ENCODE peak calls at places on chromosomes 13 and 19, in seven cellular contexts. N is activated gamma-delta T cell treated with anti-CD3 and anti-CD28 coated beads, Interleukin-2, amount 50 U/mL, for 16 hours; O is H54; M is NCI-H2081; L is HCT116; S is cardiac fibroblast; P is stimulated activated CD4-positive, alpha-beta T cell treated with anti-CD3 and anti-CD28 coated beads, Interleukin-12 subunit alpha, Interleukin-12 subunit beta, amount 100 ng/mL, for 24 hours. W is an unnamed sample.

GRCh38 chr19:38013913-38014575 is 107.0 kb downstream of the SIPA1L3 start:
- DNase-seq in M (no peak), L (no peak), S (no peak), O (no peak), P (no peak), N (no peak), W (no peak)

GRCh38 chr19:6092329-6093286 is 17.7 kb downstream of the RFX2 start:
- DNase-seq in L (peak), M (no peak), S (peak), N (no peak), O (peak), P (no peak), W (no peak)

GRCh38 chr13:63307239-63307638 is 1891.6 kb upstream of the PCDH20 start:
- DNase-seq in S (no peak), O (no peak), M (no peak), L (no peak), P (no peak), N (no peak), W (no peak)

GRCh38 chr13:64755961-64756360 is 2474.2 kb downstream of the PCDH9 start:
- DNase-seq in L (no peak), P (no peak), M (no peak), O (no peak), S (no peak), N (no peak), W (no peak)

GRCh38 chr13:114055766-114056165 is 76.7 kb downstream of the RASA3 start:
- DNase-seq in N (no peak), L (no peak), M (no peak), P (no peak), S (no peak), O (no peak), W (no peak)

GRCh38 chr13:25943666-25944065 is 108.2 kb downstream of the SHISA2 start:
- DNase-seq in P (no peak), M (no peak), S (peak), N (no peak), L (no peak), O (no peak), W (no peak)

GRCh38 chr19:11657307-11657706 is 60.0 kb downstream of the ZNF627 start:
- DNase-seq in O (no peak), P (no peak), M (peak), S (no peak), L (no peak), N (no peak), W (no peak)

GRCh38 chr19:15551183-15552004 is 43.1 kb downstream of the CYP4F22 start:
- DNase-seq in L (no peak), O (no peak), P (peak), N (peak), M (no peak), S (peak), W (peak)

GRCh38 chr13:113973218-113974164 is at the start of gene C13orf46:
- DNase-seq in P (no peak), N (no peak), S (no peak), O (no peak), M (no peak), L (no peak), W (no peak)

W was measured in T-cell.